ENCODE peak calls at places on chromosomes 7 and 10, in five cellular contexts. J, H, D, O and U are unnamed samples.

GRCh38 chr7:149868638-149869290 is 5.0 kb upstream of the ATP6V0E2 start:
- DNase-seq in H (no peak), D (no peak), J (no peak), O (no peak), U (no peak)

GRCh38 chr7:106369349-106369748 is 84.6 kb upstream of the NAMPT start:
- DNase-seq in J (no peak), D (no peak), O (peak; percentile 12), H (peak; percentile 17), U (no peak)

GRCh38 chr10:117007080-117007479 is 2.1 kb upstream of the SHTN1 start:
- DNase-seq in J (no peak), O (peak; percentile 69), D (no peak), H (no peak), U (no peak)

GRCh38 chr7:78279035-78279434 is 480.5 kb downstream of the PHTF2 start:
- DNase-seq in D (no peak), H (no peak), O (peak; percentile 34), J (no peak), U (no peak)

GRCh38 chr7:103640031-103640779 is 194.2 kb upstream of the SLC26A5 start:
- DNase-seq in J (no peak), H (no peak), D (no peak), O (peak; percentile 72), U (no peak)

GRCh38 chr10:70783056-70783684 is 2.0 kb downstream of the TBATA start:
- DNase-seq in O (no peak), J (no peak), D (no peak), H (no peak), U (no peak)

GRCh38 chr10:114436941-114437340 is 32.6 kb upstream of the AFAP1L2 start:
- DNase-seq in O (no peak), H (no peak), J (no peak), D (no peak), U (no peak)

GRCh38 chr10:42754155-42755027 is 28.2 kb upstream of the BMS1 start:
- DNase-seq in O (no peak), H (peak; percentile 53), D (peak; percentile 70), J (peak; percentile 60), U (no peak)